ENCODE peak calls at places on chromosome 21, in eight cellular contexts. L is transverse colon, J is body of pancreas, R is H1, T is IMR-90, I is HepG2, M is sigmoid colon, Q is prostate gland. O is an unnamed sample.
A peak's percentile ranks its signal among the peaks of the same experiment; 100 is the strongest.

GRCh38 chr21:45308211-45309068 is 20.7 kb upstream of the POFUT2 start:
- DNase-seq in Q (no peak), I (peak; percentile 87), L (no peak), J (peak; percentile 16), M (peak; percentile 77), T (peak; percentile 88), R (no peak), O (peak; percentile 73)

GRCh38 chr21:32412162-32412997 is at the start of gene EVA1C:
- DNase-seq in I (no peak), J (peak; percentile 67), L (peak; percentile 82), R (peak; percentile 79), T (peak; percentile 30), M (peak; percentile 88), Q (peak; percentile 64), O (peak; percentile 88)

GRCh38 chr21:44897326-44898010 is 23.2 kb downstream of the ITGB2 start:
- DNase-seq in I (no peak), J (no peak), T (no peak), R (no peak), Q (no peak), M (no peak), L (peak; percentile 81), O (peak; percentile 84)

GRCh38 chr21:39660191-39660590 is 47.5 kb downstream of the B3GALT5 start:
- DNase-seq in L (peak; percentile 57), R (no peak), J (peak; percentile 61), M (no peak), Q (no peak), I (no peak), T (peak; percentile 64), O (no peak)

GRCh38 chr21:32463367-32463766 is 50.9 kb downstream of the EVA1C start:
- DNase-seq in M (no peak), L (no peak), Q (peak; percentile 76), T (peak; percentile 29), R (no peak), I (no peak), J (no peak), O (no peak)

GRCh38 chr21:43613755-43614638 is 45.3 kb downstream of the HSF2BP start:
- DNase-seq in M (no peak), Q (no peak), J (no peak), L (no peak), T (peak; percentile 82), R (no peak), I (no peak), O (no peak)

GRCh38 chr21:31447477-31447876 is 103.4 kb upstream of the TIAM1 start:
- DNase-seq in T (peak; percentile 36), L (no peak), J (no peak), Q (no peak), M (peak; percentile 68), I (no peak), R (no peak), O (no peak)

GRCh38 chr21:25772680-25773079 is 37.9 kb downstream of the GABPA start:
- DNase-seq in T (no peak), Q (no peak), M (no peak), R (no peak), L (no peak), J (no peak), I (no peak), O (no peak)

GRCh38 chr21:31236528-31236927 is 107.5 kb downstream of the TIAM1 start:
- DNase-seq in J (no peak), R (no peak), Q (no peak), I (no peak), L (no peak), T (no peak), M (no peak), O (no peak)

GRCh38 chr21:20721151-20721550 is 277.1 kb upstream of the NCAM2 start:
- DNase-seq in T (no peak), I (no peak), R (no peak), J (no peak), L (no peak), Q (no peak), M (no peak), O (no peak)

GRCh38 chr21:45029968-45030636 is 44.3 kb upstream of the ADARB1 start:
- DNase-seq in M (no peak), R (peak; percentile 71), T (no peak), I (no peak), J (no peak), Q (no peak), L (no peak), O (no peak)

GRCh38 chr21:32524010-32524719 is 61.2 kb downstream of the TCP10L start:
- DNase-seq in R (no peak), I (no peak), Q (no peak), M (peak; percentile 63), J (no peak), L (no peak), T (peak; percentile 83), O (no peak)

GRCh38 chr21:29470397-29470796 is 171.7 kb downstream of the BACH1 start:
- DNase-seq in L (no peak), Q (no peak), I (peak; percentile 52), T (peak; percentile 15), R (no peak), J (no peak), M (no peak), O (no peak)

DNA sequence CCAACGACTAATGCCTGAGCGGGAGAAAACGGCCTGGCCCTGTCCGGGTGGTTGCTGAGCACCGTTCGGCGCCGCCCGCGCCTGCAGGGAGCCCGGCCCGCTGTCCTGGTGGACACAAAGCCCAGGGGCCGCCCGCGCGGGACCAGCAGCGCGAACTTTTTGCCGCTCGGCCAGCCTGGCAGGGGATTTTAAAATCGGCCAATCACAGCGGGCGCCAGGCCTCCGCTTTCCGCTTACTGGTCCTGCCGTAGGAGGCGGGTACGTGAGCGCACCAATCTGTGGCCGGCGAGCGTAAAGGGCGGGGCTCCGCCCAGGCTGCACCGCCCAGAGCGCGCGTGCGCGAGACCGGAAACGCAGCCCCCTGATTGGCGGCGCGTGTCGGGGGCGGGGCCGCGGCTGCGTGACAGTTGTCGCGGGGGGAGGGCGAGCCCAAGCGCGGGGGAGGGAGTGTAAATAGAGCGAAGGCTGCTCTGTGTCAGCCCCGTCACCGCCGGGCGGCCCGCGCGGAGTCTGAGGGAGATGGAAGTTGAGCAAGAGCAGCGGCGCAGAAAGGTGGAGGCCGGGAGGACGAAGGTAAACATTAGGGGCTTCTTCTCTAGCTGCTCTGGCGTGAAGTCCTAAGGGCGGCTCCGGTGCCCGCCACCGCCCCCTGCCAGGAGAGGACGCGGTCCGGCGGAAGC is at the start of the genes C21orf58 and PCNT:
- DNase-seq in T (peak; percentile 97), I (peak; percentile 92), Q (peak; percentile 97), M (peak; percentile 99), R (peak; percentile 96), L (peak; percentile 98), J (peak; percentile 98), O (peak; percentile 98)
- TF ChIP-seq POLR2A in T (peak; percentile 53), I (no peak), Q (peak; percentile 12), M (no peak), R (peak; percentile 69), L (peak; percentile 20), J (peak; percentile 38), O (peak; percentile 20)

DNA sequence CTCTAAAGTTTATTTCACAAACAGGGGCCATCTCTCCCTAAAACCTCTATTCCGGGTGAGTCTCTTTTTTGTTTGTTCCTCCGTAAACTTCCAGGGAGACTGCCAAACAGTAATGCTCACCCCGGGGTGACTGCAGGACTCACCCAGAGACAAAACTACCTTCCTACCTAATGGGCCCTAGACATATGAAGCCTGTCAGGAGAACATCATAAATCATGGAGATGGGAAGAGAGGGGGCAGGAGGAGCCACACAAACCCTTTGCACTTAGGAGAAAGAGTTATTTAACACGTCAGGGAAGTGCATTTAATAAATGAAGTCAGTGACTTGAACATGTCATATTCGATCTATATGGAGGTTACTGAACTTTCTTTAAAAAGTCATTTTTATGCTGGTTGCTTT is 287.0 kb upstream of the USP25 start:
- DNase-seq in Q (no peak), T (no peak), R (no peak), L (no peak), I (peak; percentile 29), M (no peak), J (no peak), O (no peak)
- H3K4me1 ChIP-seq in Q (no peaks in the 10 kb centered on the region), T (no peaks in the 10 kb centered on the region), R (peaks cover 12% of the 10 kb centered on the region), L (peaks cover 3% of the 10 kb centered on the region), I (peaks cover 86% of the 10 kb centered on the region), M (peaks cover 51% of the 10 kb centered on the region), J (no peaks in the 10 kb centered on the region), O (no peaks in the 10 kb centered on the region)

DNA sequence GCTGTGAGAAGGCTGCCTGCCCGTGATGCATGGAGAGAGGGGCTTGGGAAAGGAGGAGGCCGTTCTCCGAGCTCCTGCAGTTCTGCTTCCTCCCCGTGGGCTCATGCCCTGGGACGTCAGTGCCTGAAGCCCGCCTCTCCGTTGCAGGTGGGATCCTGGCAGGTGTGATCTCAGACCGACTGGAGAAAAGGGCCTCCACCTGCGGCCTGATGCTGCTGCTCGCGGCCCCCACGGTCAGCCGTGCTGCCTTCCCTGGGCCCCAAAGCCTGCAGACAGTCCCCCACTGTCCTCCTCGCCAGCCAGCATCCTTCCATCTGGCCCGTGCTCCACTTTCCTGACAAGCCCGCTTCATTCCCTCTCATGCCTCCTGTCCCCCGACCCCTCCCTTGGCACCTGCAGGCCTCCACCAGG is 50.9 kb downstream of the SLC37A1 start:
- DNase-seq in I (no peak), R (no peak), L (peak; percentile 5), J (peak; percentile 7), M (peak; percentile 44), Q (no peak), T (no peak), O (no peak)
- H3K27me3 ChIP-seq in I (no peaks in the 10 kb centered on the region), R (no peaks in the 10 kb centered on the region), L (no peaks in the 10 kb centered on the region), J (no peaks in the 10 kb centered on the region), M (no peaks in the 10 kb centered on the region), Q (no peaks in the 10 kb centered on the region), T (peaks cover 12% of the 10 kb centered on the region), O (no peaks in the 10 kb centered on the region)

GRCh38 chr21:37509802-37510393 is 143.3 kb downstream of the DYRK1A start:
- DNase-seq in M (no peak), L (no peak), I (no peak), T (peak; percentile 62), J (no peak), R (no peak), Q (no peak), O (no peak)

GRCh38 chr21:37513383-37513782 is 146.8 kb downstream of the DYRK1A start:
- DNase-seq in M (no peak), T (no peak), J (no peak), I (no peak), Q (no peak), R (no peak), L (no peak), O (no peak)

GRCh38 chr21:37516998-37517397 is 150.4 kb downstream of the DYRK1A start:
- DNase-seq in T (no peak), L (no peak), M (no peak), I (no peak), Q (no peak), J (no peak), R (no peak), O (no peak)

GRCh38 chr21:37511848-37512247 is 145.3 kb downstream of the DYRK1A start:
- DNase-seq in I (no peak), T (no peak), M (no peak), L (no peak), J (no peak), R (no peak), Q (no peak), O (no peak)

DNA sequence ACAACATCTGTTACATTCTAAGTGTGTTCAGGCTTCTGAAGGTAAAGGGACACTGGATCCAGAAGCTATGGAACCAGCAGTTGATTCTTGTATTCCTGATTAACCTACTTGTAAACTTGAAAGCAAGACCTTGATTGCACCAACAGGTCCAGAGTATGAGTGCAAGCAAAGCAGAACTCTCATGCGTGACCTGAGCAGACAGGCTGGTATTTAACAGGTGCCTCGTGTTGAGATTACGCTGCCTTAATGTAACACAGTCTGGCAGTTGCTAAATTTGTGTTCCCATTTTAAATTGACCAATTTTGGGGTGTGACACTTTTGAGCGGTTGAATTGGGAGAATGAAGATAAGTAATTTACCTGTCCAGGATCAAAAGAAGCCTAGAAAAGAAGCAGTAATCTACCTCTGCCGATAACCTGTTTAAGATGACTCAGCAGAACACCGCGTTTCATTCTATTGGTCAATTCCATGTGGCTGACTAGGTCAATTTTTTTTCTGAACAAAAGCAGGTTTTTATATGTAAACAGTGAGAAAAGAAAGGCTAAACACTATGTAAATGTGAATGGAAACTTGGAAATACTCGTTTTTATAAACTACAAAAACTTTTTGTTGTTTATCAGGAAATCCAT is 147.6 kb downstream of the DYRK1A start:
- DNase-seq in I (no peak), M (no peak), T (no peak), Q (no peak), L (no peak), R (no peak), J (no peak), O (no peak)
- TF ChIP-seq POLR2A in I (no peak), M (no peak), T (no peak), Q (no peak), L (no peak), R (no peak), J (no peak), O (no peak)

O was measured in Peyer's patch.